ENCODE peak calls at places on chromosomes 6 and 20, in five cellular contexts. One of them, this sample, is unnamed.

GRCh38 chr6:43934803-43935602 is 165.0 kb downstream of the VEGFA start:
- DNase-seq in SK-N-DZ: no peak
- DNase-seq in NAMALWA: no peak
- DNase-seq in ACHN: no peak
- DNase-seq in body of pancreas: no peak
- DNase-seq in this sample: no peak

GRCh38 chr6:151445482-151445881 is 6.4 kb downstream of the RMND1 start:
- DNase-seq in SK-N-DZ: no peak
- DNase-seq in ACHN: no peak
- DNase-seq in NAMALWA: no peak
- DNase-seq in body of pancreas: no peak
- DNase-seq in this sample: no peak

GRCh38 chr6:166361080-166361429 is 18.7 kb upstream of the SFT2D1 start:
- DNase-seq in body of pancreas: no peak
- DNase-seq in NAMALWA: no peak
- DNase-seq in SK-N-DZ: no peak
- DNase-seq in ACHN: no peak
- DNase-seq in this sample: peak

GRCh38 chr6:67679566-67680296 is 955.4 kb upstream of the ADGRB3 start:
- DNase-seq in SK-N-DZ: no peak
- DNase-seq in body of pancreas: no peak
- DNase-seq in ACHN: no peak
- DNase-seq in NAMALWA: no peak
- DNase-seq in this sample: no peak

GRCh38 chr6:53313784-53314382 is 34.9 kb downstream of the ELOVL5 start:
- DNase-seq in ACHN: no peak
- DNase-seq in body of pancreas: no peak
- DNase-seq in SK-N-DZ: peak
- DNase-seq in NAMALWA: no peak
- DNase-seq in this sample: no peak

GRCh38 chr6:31597006-31597405 is 4.2 kb upstream of the NCR3 start:
- DNase-seq in ACHN: peak
- DNase-seq in NAMALWA: peak
- DNase-seq in body of pancreas: no peak
- DNase-seq in SK-N-DZ: peak
- DNase-seq in this sample: no peak

GRCh38 chr6:155543141-155543870 is 87.7 kb upstream of the NOX3 start:
- DNase-seq in SK-N-DZ: no peak
- DNase-seq in body of pancreas: no peak
- DNase-seq in ACHN: no peak
- DNase-seq in NAMALWA: no peak
- DNase-seq in this sample: no peak

GRCh38 chr6:127117979-127118504 is 429 bp upstream of the RSPO3 start:
- DNase-seq in SK-N-DZ: peak
- DNase-seq in ACHN: peak
- DNase-seq in NAMALWA: no peak
- DNase-seq in body of pancreas: no peak
- DNase-seq in this sample: no peak

GRCh38 chr6:166333172-166333995 is 9.0 kb downstream of the SFT2D1 start:
- DNase-seq in body of pancreas: no peak
- DNase-seq in SK-N-DZ: no peak
- DNase-seq in NAMALWA: peak
- DNase-seq in ACHN: no peak
- DNase-seq in this sample: no peak

GRCh38 chr20:8454137-8454712 is 322.2 kb downstream of the PLCB1 start:
- DNase-seq in SK-N-DZ: peak
- DNase-seq in body of pancreas: peak
- DNase-seq in ACHN: peak
- DNase-seq in NAMALWA: peak
- DNase-seq in this sample: no peak

GRCh38 chr6:28648878-28649375 is 123.2 kb downstream of the GPX5 start:
- DNase-seq in NAMALWA: no peak
- DNase-seq in ACHN: peak
- DNase-seq in SK-N-DZ: no peak
- DNase-seq in body of pancreas: no peak
- DNase-seq in this sample: no peak

GRCh38 chr6:13708679-13709261 is 2.9 kb downstream of the RANBP9 start:
- DNase-seq in body of pancreas: no peak
- DNase-seq in NAMALWA: peak
- DNase-seq in SK-N-DZ: no peak
- DNase-seq in ACHN: no peak
- DNase-seq in this sample: no peak

GRCh38 chr20:19924255-19924654 is 92.9 kb upstream of the NAA20 start:
- DNase-seq in SK-N-DZ: no peak
- DNase-seq in body of pancreas: no peak
- DNase-seq in ACHN: no peak
- DNase-seq in NAMALWA: no peak
- DNase-seq in this sample: no peak

GRCh38 chr20:50931048-50931305 is 260 bp downstream of the ADNP start:
- DNase-seq in NAMALWA: no peak
- DNase-seq in ACHN: no peak
- DNase-seq in body of pancreas: no peak
- DNase-seq in SK-N-DZ: no peak
- DNase-seq in this sample: no peak

GRCh38 chr20:10216146-10216741 is 2.4 kb upstream of the SNAP25 start:
- DNase-seq in SK-N-DZ: no peak
- DNase-seq in NAMALWA: no peak
- DNase-seq in ACHN: peak
- DNase-seq in body of pancreas: no peak
- DNase-seq in this sample: no peak

GRCh38 chr6:139364302-139364981 is 10.0 kb downstream of the CITED2 start:
- DNase-seq in ACHN: peak
- DNase-seq in body of pancreas: no peak
- DNase-seq in SK-N-DZ: peak
- DNase-seq in NAMALWA: peak
- DNase-seq in this sample: no peak

GRCh38 chr6:50850860-50851259 is 32.2 kb downstream of the TFAP2B start:
- DNase-seq in SK-N-DZ: no peak
- DNase-seq in ACHN: no peak
- DNase-seq in NAMALWA: no peak
- DNase-seq in body of pancreas: no peak
- DNase-seq in this sample: no peak

GRCh38 chr6:163420315-163420667 is 5.8 kb downstream of the QKI start:
- DNase-seq in body of pancreas: no peak
- DNase-seq in NAMALWA: no peak
- DNase-seq in ACHN: no peak
- DNase-seq in SK-N-DZ: no peak
- DNase-seq in this sample: no peak

GRCh38 chr6:152240436-152240835 is 396.7 kb downstream of the SYNE1 start:
- DNase-seq in NAMALWA: no peak
- DNase-seq in body of pancreas: no peak
- DNase-seq in SK-N-DZ: no peak
- DNase-seq in ACHN: no peak
- DNase-seq in this sample: no peak

GRCh38 chr20:62816879-62817873 is at the start of gene COL9A3:
- DNase-seq in NAMALWA: no peak
- DNase-seq in body of pancreas: peak
- DNase-seq in SK-N-DZ: no peak
- DNase-seq in ACHN: no peak
- DNase-seq in this sample: no peak

GRCh38 chr20:63544958-63545516 is 2.5 kb downstream of the SRMS start:
- DNase-seq in ACHN: peak
- DNase-seq in NAMALWA: no peak
- DNase-seq in SK-N-DZ: no peak
- DNase-seq in body of pancreas: no peak
- DNase-seq in this sample: no peak

GRCh38 chr20:9507544-9508239 is 6.7 kb upstream of the LAMP5 start:
- DNase-seq in NAMALWA: no peak
- DNase-seq in ACHN: no peak
- DNase-seq in SK-N-DZ: no peak
- DNase-seq in body of pancreas: no peak
- DNase-seq in this sample: no peak

GRCh38 chr6:53058388-53058890 is 6.8 kb upstream of the FBXO9 start:
- DNase-seq in body of pancreas: no peak
- DNase-seq in SK-N-DZ: no peak
- DNase-seq in ACHN: no peak
- DNase-seq in NAMALWA: no peak
- DNase-seq in this sample: no peak

GRCh38 chr20:50372770-50373088 is 137.5 kb upstream of the PTPN1 start:
- DNase-seq in ACHN: peak
- DNase-seq in SK-N-DZ: no peak
- DNase-seq in body of pancreas: peak
- DNase-seq in NAMALWA: no peak
- DNase-seq in this sample: no peak

GRCh38 chr20:62466806-62467537 is 8.8 kb downstream of the GATA5 start:
- DNase-seq in NAMALWA: no peak
- DNase-seq in ACHN: no peak
- DNase-seq in SK-N-DZ: no peak
- DNase-seq in body of pancreas: no peak
- DNase-seq in this sample: no peak

GRCh38 chr6:27091661-27092315 is 155.7 kb upstream of the PRSS16 start:
- DNase-seq in NAMALWA: peak
- DNase-seq in body of pancreas: no peak
- DNase-seq in ACHN: peak
- DNase-seq in SK-N-DZ: peak
- DNase-seq in this sample: no peak

GRCh38 chr6:18477301-18477941 is 90.3 kb downstream of the RNF144B start:
- DNase-seq in body of pancreas: no peak
- DNase-seq in NAMALWA: peak
- DNase-seq in SK-N-DZ: no peak
- DNase-seq in ACHN: no peak
- DNase-seq in this sample: no peak

GRCh38 chr20:59748555-59749292 is 144.4 kb downstream of the PHACTR3 start:
- DNase-seq in SK-N-DZ: no peak
- DNase-seq in ACHN: no peak
- DNase-seq in NAMALWA: no peak
- DNase-seq in body of pancreas: peak
- DNase-seq in this sample: no peak

GRCh38 chr6:137387365-137387764 is 106.8 kb downstream of the OLIG3 start:
- DNase-seq in NAMALWA: no peak
- DNase-seq in body of pancreas: no peak
- DNase-seq in SK-N-DZ: no peak
- DNase-seq in ACHN: no peak
- DNase-seq in this sample: no peak

GRCh38 chr6:53658992-53659391 is 6.6 kb downstream of the KLHL31 start:
- DNase-seq in SK-N-DZ: no peak
- DNase-seq in ACHN: no peak
- DNase-seq in NAMALWA: no peak
- DNase-seq in body of pancreas: no peak
- DNase-seq in this sample: no peak